ENCODE peak calls at places on chromosomes 4 and X, in seven cellular contexts. W is fibroblast of mammary gland; Q is A172; U is activated naive CD8-positive, alpha-beta T cell treated with anti-CD3 and anti-CD28 coated beads, Interleukin-2, amount 50 U/mL, for 16 hours; N is stomach; R is left ventricle myocardium inferior; M is omental fat pad. C is an unnamed sample.

GRCh38 chr4:158624889-158625478 is 46.7 kb downstream of the C4orf46 start:
- DNase-seq in Q (peak), W (peak), R (no peak), M (no peak), N (no peak), U (no peak), C (no peak)

GRCh38 chrX:72685810-72686465 is 28.2 kb downstream of the PHKA1 start:
- DNase-seq in N (no peak), U (no peak), Q (no peak), R (no peak), M (no peak), W (peak), C (peak)

GRCh38 chrX:9862525-9862924 is 76.3 kb downstream of the SHROOM2 start:
- DNase-seq in N (no peak), U (no peak), R (no peak), W (no peak), Q (no peak), M (no peak), C (no peak)

GRCh38 chrX:118502121-118502794 is 6.6 kb downstream of the DOCK11 start:
- DNase-seq in N (no peak), R (no peak), W (no peak), Q (no peak), U (no peak), M (no peak), C (no peak)

GRCh38 chr4:1053080-1053661 is 41.7 kb downstream of the FGFRL1 start:
- DNase-seq in R (no peak), M (no peak), U (no peak), W (peak), Q (no peak), N (peak), C (peak)

GRCh38 chrX:150199803-150200202 is 163.3 kb upstream of the MAMLD1 start:
- DNase-seq in Q (peak), N (no peak), W (no peak), M (no peak), R (no peak), U (no peak), C (no peak)

GRCh38 chr4:43992552-43992951 is 456.1 kb downstream of the KCTD8 start:
- DNase-seq in M (no peak), W (no peak), N (no peak), Q (peak), R (no peak), U (no peak), C (no peak)

GRCh38 chr4:20684852-20685763 is 15.2 kb upstream of the PACRGL start:
- DNase-seq in U (no peak), Q (peak), N (no peak), M (no peak), R (no peak), W (peak), C (no peak)

GRCh38 chr4:17624821-17625220 is 10.4 kb downstream of the MED28 start:
- DNase-seq in U (no peak), N (no peak), Q (no peak), R (no peak), M (no peak), W (no peak), C (no peak)

GRCh38 chr4:138696058-138696457 is 319.5 kb upstream of the NOCT start:
- DNase-seq in W (no peak), Q (no peak), U (no peak), N (no peak), R (no peak), M (no peak), C (no peak)

GRCh38 chrX:31333181-31333831 is 261.5 kb upstream of the FTHL17 start:
- DNase-seq in W (peak), M (no peak), U (no peak), R (no peak), N (no peak), Q (peak), C (no peak)

GRCh38 chrX:118878977-118879376 is 55.4 kb downstream of the ZCCHC12 start:
- DNase-seq in U (no peak), W (no peak), Q (no peak), M (no peak), R (no peak), N (no peak), C (no peak)

GRCh38 chr4:11954093-11954492 is 525.4 kb upstream of the HS3ST1 start:
- DNase-seq in Q (no peak), N (no peak), U (no peak), M (no peak), R (no peak), W (peak), C (peak)

GRCh38 chr4:146033149-146033548 is 94.5 kb upstream of the ZNF827 start:
- DNase-seq in R (no peak), Q (no peak), N (peak), W (no peak), U (no peak), M (no peak), C (peak)

GRCh38 chrX:97639526-97639925 is 755.8 kb downstream of the RPA4 start:
- DNase-seq in R (no peak), W (no peak), Q (no peak), N (no peak), U (no peak), M (no peak), C (no peak)

GRCh38 chr4:27176400-27176799 is 315.8 kb downstream of the STIM2 start:
- DNase-seq in Q (peak), W (peak), R (no peak), N (no peak), M (no peak), U (no peak), C (no peak)

GRCh38 chrX:133639726-133640125 is 224.4 kb upstream of the GPC4 start:
- DNase-seq in W (no peak), R (no peak), Q (no peak), M (no peak), U (no peak), N (no peak), C (no peak)

GRCh38 chrX:117895418-117895817 is 221.2 kb downstream of the KLHL13 start:
- DNase-seq in N (no peak), U (no peak), M (no peak), W (no peak), R (no peak), Q (no peak), C (no peak)

GRCh38 chr4:78322032-78322431 is 229.5 kb upstream of the ANXA3 start:
- DNase-seq in Q (no peak), M (no peak), U (no peak), R (no peak), N (no peak), W (no peak), C (no peak)

GRCh38 chr4:147334478-147334877 is 146.4 kb upstream of the EDNRA start:
- DNase-seq in N (no peak), Q (no peak), W (peak), M (no peak), R (no peak), U (no peak), C (no peak)

GRCh38 chr4:44660396-44660795 is 9.0 kb upstream of the YIPF7 start:
- DNase-seq in N (no peak), W (peak), Q (no peak), R (no peak), U (no peak), M (no peak), C (no peak)

GRCh38 chr4:32661229-32661628 is 1941.1 kb downstream of the PCDH7 start:
- DNase-seq in N (no peak), U (no peak), R (no peak), M (no peak), W (no peak), Q (no peak), C (no peak)

GRCh38 chr4:173440888-173441287 is 42.0 kb upstream of the SCRG1 start:
- DNase-seq in U (no peak), Q (no peak), R (no peak), N (no peak), W (no peak), M (no peak), C (no peak)

GRCh38 chr4:121736735-121737351 is 28.1 kb downstream of the SMIM43 start:
- DNase-seq in W (peak), R (no peak), U (no peak), M (no peak), N (no peak), Q (peak), C (no peak)

GRCh38 chr4:71677568-71677967 is 106.3 kb downstream of the GC start:
- DNase-seq in N (no peak), W (no peak), Q (no peak), U (no peak), M (no peak), R (no peak), C (no peak)

GRCh38 chrX:140918398-140919043 is 83.9 kb upstream of the SPANXB1 start:
- DNase-seq in U (no peak), Q (peak), N (peak), M (no peak), W (peak), R (no peak), C (no peak)

GRCh38 chrX:153932220-153932915 is 2.5 kb downstream of the NAA10 start:
- DNase-seq in W (no peak), M (no peak), U (no peak), Q (no peak), R (no peak), N (no peak), C (no peak)

GRCh38 chrX:54934058-54934457 is 13.4 kb downstream of the TRO start:
- DNase-seq in W (no peak), U (no peak), N (no peak), M (no peak), R (no peak), Q (no peak), C (no peak)

GRCh38 chr4:55124337-55125076 is 888 bp downstream of the KDR start:
- DNase-seq in N (no peak), Q (no peak), M (no peak), R (peak), U (no peak), W (peak), C (no peak)

GRCh38 chr4:37666625-37667071 is 19.5 kb downstream of the RELL1 start:
- DNase-seq in R (no peak), U (no peak), W (peak), M (no peak), N (peak), Q (peak), C (no peak)

GRCh38 chrX:70262952-70263567 is 3.1 kb upstream of the P2RY4 start:
- DNase-seq in U (no peak), W (peak), N (no peak), Q (peak), M (no peak), R (peak), C (peak)